ENCODE peak calls at places on chromosomes 6 and 20, in seven cellular contexts. W is neuronal stem cell, N is mesendoderm, I is astrocyte, G is Karpas-422, Z is GM23248, P is cardiac muscle cell. F is an unnamed sample. For H3K36me3, the result is how much of the 10 kb centered on the place peaks cover.

GRCh38 chr6:136037885-136038460 is 186.5 kb downstream of the PDE7B start:
- DNase-seq in W (no peak), N (no peak), I (peak), G (no peak), Z (peak), P (peak), F (no peak)

GRCh38 chr6:38177885-38178583 is 358.5 kb downstream of the ZFAND3 start:
- DNase-seq in W (no peak), N (no peak), I (no peak), G (no peak), Z (no peak), P (no peak), F (peak)

GRCh38 chr6:45606831-45607400 is 229.2 kb upstream of the SUPT3H start:
- DNase-seq in W (no peak), N (no peak), I (no peak), G (no peak), Z (no peak), P (no peak), F (no peak)

GRCh38 chr6:105389543-105389942 is 13.3 kb downstream of the PREP start:
- DNase-seq in W (no peak), N (peak), I (no peak), G (no peak), Z (peak), P (no peak), F (no peak)

GRCh38 chr6:110173506-110174132 is 5.9 kb downstream of the WASF1 start:
- DNase-seq in W (no peak), N (peak), I (peak), G (no peak), Z (peak), P (no peak), F (no peak)

GRCh38 chr20:21511485-21511849 is 2.4 kb downstream of the NKX2-2 start:
- DNase-seq in W (no peak), N (no peak), I (no peak), G (no peak), Z (no peak), P (no peak), F (peak)

GRCh38 chr6:56091159-56091869 is 156.1 kb downstream of the COL21A1 start:
- DNase-seq in W (no peak), N (no peak), I (peak), G (no peak), Z (peak), P (peak), F (no peak)

GRCh38 chr6:92468066-92468465 is 951.3 kb downstream of the EPHA7 start:
- DNase-seq in W (no peak), N (no peak), I (peak), G (no peak), Z (no peak), P (no peak), F (no peak)

GRCh38 chr20:20843982-20844381 is 131.5 kb upstream of the RALGAPA2 start:
- DNase-seq in W (no peak), N (no peak), I (no peak), G (no peak), Z (no peak), P (no peak), F (peak)

GRCh38 chr20:32984631-32985354 is 19.4 kb downstream of the SUN5 start:
- DNase-seq in W (no peak), N (no peak), I (no peak), G (no peak), Z (no peak), P (no peak), F (no peak)

GRCh38 chr6:105087571-105088211 is 92.1 kb downstream of the POPDC3 start:
- DNase-seq in W (peak), N (peak), I (peak), G (peak), Z (peak), P (peak), F (peak)

GRCh38 chr6:23175391-23175790 is 606.0 kb downstream of the HDGFL1 start:
- DNase-seq in W (no peak), N (no peak), I (peak), G (no peak), Z (peak), P (peak), F (no peak)

GRCh38 chr6:41022294-41022693 is 16.7 kb downstream of the UNC5CL start:
- DNase-seq in W (no peak), N (no peak), I (peak), G (no peak), Z (peak), P (peak), F (no peak)

GRCh38 chr6:10237284-10238043 is 177.4 kb downstream of the TFAP2A start:
- DNase-seq in W (no peak), N (no peak), I (peak), G (no peak), Z (peak), P (no peak), F (no peak)

GRCh38 chr6:169844946-169845345 is 93.5 kb downstream of the ERMARD start:
- DNase-seq in W (no peak), N (no peak), I (no peak), G (no peak), Z (no peak), P (no peak), F (no peak)

GRCh38 chr20:32447136-32448027 is 89.3 kb downstream of the ASXL1 start:
- DNase-seq in W (no peak), N (no peak), I (no peak), G (no peak), Z (no peak), P (no peak), F (no peak)

GRCh38 chr6:144912474-144912873 is 627.3 kb downstream of the UTRN start:
- DNase-seq in W (no peak), N (no peak), I (peak), G (no peak), Z (peak), P (peak), F (no peak)

GRCh38 chr6:141467881-141468280 is 664.8 kb upstream of the GJE1 start:
- DNase-seq in W (no peak), N (peak), I (peak), G (no peak), Z (peak), P (peak), F (no peak)

GRCh38 chr6:2440516-2440915 is 195.1 kb upstream of the GMDS start:
- DNase-seq in W (no peak), N (no peak), I (no peak), G (no peak), Z (no peak), P (no peak), F (no peak)

GRCh38 chr6:158789115-158789917 is 29.9 kb downstream of the EZR start:
- DNase-seq in W (no peak), N (no peak), I (no peak), G (no peak), Z (no peak), P (no peak), F (no peak)

GRCh38 chr6:144248003-144248402 is 37.1 kb upstream of the UTRN start:
- DNase-seq in W (no peak), N (peak), I (peak), G (no peak), Z (peak), P (no peak), F (no peak)

GRCh38 chr6:20455175-20456075 is 53.7 kb downstream of the E2F3 start:
- DNase-seq in W (no peak), N (no peak), I (no peak), G (no peak), Z (peak), P (peak), F (no peak)

GRCh38 chr20:53929974-53930650 is 140.3 kb downstream of the BCAS1 start:
- DNase-seq in W (no peak), N (no peak), I (no peak), G (no peak), Z (no peak), P (no peak), F (no peak)

GRCh38 chr6:113351183-113351834 is 505.8 kb upstream of the MARCKS start:
- DNase-seq in W (no peak), N (no peak), I (peak), G (no peak), Z (peak), P (peak), F (no peak)

GRCh38 chr6:40715501-40716403 is 128.6 kb upstream of the LRFN2 start:
- DNase-seq in W (no peak), N (no peak), I (no peak), G (peak), Z (no peak), P (no peak), F (no peak)

GRCh38 chr20:24768977-24769675 is 179.9 kb upstream of the CST7 start:
- DNase-seq in W (no peak), N (no peak), I (no peak), G (no peak), Z (no peak), P (no peak), F (no peak)

GRCh38 chr20:6735913-6736845 is 31.3 kb upstream of the BMP2 start:
- DNase-seq in W (no peak), N (peak), I (peak), G (no peak), Z (no peak), P (peak), F (no peak)

GRCh38 chr6:33692078-33692759 is 19.3 kb downstream of the UQCC2 start:
- DNase-seq in W (no peak), N (peak), I (peak), G (no peak), Z (no peak), P (peak), F (peak)

GRCh38 chr6:20313960-20314530 is 87.6 kb upstream of the E2F3 start:
- DNase-seq in W (no peak), N (no peak), I (no peak), G (no peak), Z (no peak), P (no peak), F (no peak)

GRCh38 chr20:50210066-50210619 is 19.5 kb downstream of the CEBPB start:
- DNase-seq in W (no peak), N (no peak), I (no peak), G (no peak), Z (no peak), P (no peak), F (no peak)

GRCh38 chr6:168122011-168122410 is 43.0 kb upstream of the FRMD1 start:
- DNase-seq in W (no peak), N (no peak), I (no peak), G (no peak), Z (no peak), P (no peak), F (no peak)

GRCh38 chr6:157494132-157494705 is 113.2 kb downstream of the ZDHHC14 start:
- DNase-seq in W (no peak), N (no peak), I (no peak), G (no peak), Z (no peak), P (no peak), F (no peak)

GRCh38 chr6:110357298-110357695 is 852 bp downstream of the METTL24 start:
- DNase-seq in W (no peak), N (no peak), I (no peak), G (no peak), Z (no peak), P (no peak), F (peak)

GRCh38 chr20:59082981-59083380 is 40.4 kb upstream of the PRELID3B start:
- DNase-seq in W (no peak), N (peak), I (peak), G (no peak), Z (peak), P (no peak), F (no peak)

GRCh38 chr6:135451617-135452190 is 45.8 kb downstream of the AHI1 start:
- DNase-seq in W (peak), N (peak), I (peak), G (peak), Z (peak), P (peak), F (no peak)

GRCh38 chr6:43669922-43670622 is 17.5 kb downstream of the MRPS18A start:
- DNase-seq in W (peak), N (peak), I (no peak), G (no peak), Z (no peak), P (peak), F (peak)

GRCh38 chr20:4898282-4898681 is 103.0 kb downstream of the SLC23A2 start:
- DNase-seq in W (no peak), N (peak), I (peak), G (no peak), Z (peak), P (peak), F (no peak)

GRCh38 chr6:75397806-75398465 is 95.7 kb downstream of the FILIP1 start:
- DNase-seq in W (no peak), N (no peak), I (no peak), G (no peak), Z (no peak), P (peak), F (no peak)
- H3K4me3 ChIP-seq in W (no peak), N (no peak), I (no peak), G (no peak), Z (no peak), P (no peak), F (no peak)

GRCh38 chr20:36367907-36368306 is 61.8 kb downstream of the DLGAP4 start:
- DNase-seq in W (no peak), N (no peak), I (no peak), G (no peak), Z (no peak), P (no peak), F (no peak)
- H3K36me3 ChIP-seq in W (under half), N (under half), I (under half), G (under half), Z (under half), P (under half), F (under half)

GRCh38 chr6:35511980-35512379 is 716 bp downstream of the TULP1 start:
- DNase-seq in W (no peak), N (no peak), I (no peak), G (no peak), Z (no peak), P (no peak), F (peak)
- H3K4me3 ChIP-seq in W (peak), N (no peak), I (no peak), G (no peak), Z (no peak), P (no peak), F (peak)

GRCh38 chr20:38528167-38528566 is 52.8 kb upstream of the ADIG start:
- DNase-seq in W (no peak), N (no peak), I (no peak), G (no peak), Z (no peak), P (no peak), F (no peak)
- H3K36me3 ChIP-seq in W (half or more), N (under half), I (under half), G (under half), Z (under half), P (under half), F (under half)

F was measured in H7.